ENCODE peak calls at places on chromosomes 6 and 20, in nine cellular contexts. N is HepG2, L is SJSA1, H is Peyer's patch, F is PC-9, T is pancreas, Z is small intestine, I is psoas muscle, A is heart right ventricle. U is an unnamed sample.

GRCh38 chr6:169339025-169339424 is 85.4 kb upstream of the THBS2 start:
- DNase-seq in N (no peak), L (no peak), H (no peak), F (no peak), T (no peak), Z (peak; percentile 31), I (no peak), A (no peak), U (no peak)

GRCh38 chr6:75098709-75099108 is 107.1 kb downstream of the COL12A1 start:
- DNase-seq in N (peak; percentile 3), L (peak; percentile 81), H (no peak), F (peak; percentile 84), T (no peak), Z (peak; percentile 69), I (peak; percentile 56), A (peak; percentile 28), U (no peak)

GRCh38 chr6:161740486-161740885 is 466.6 kb upstream of the AGPAT4 start:
- DNase-seq in N (no peak), L (no peak), H (no peak), F (no peak), T (no peak), Z (peak; percentile 72), I (no peak), A (no peak), U (no peak)

GRCh38 chr6:6851059-6851658 is 256.6 kb upstream of the RREB1 start:
- DNase-seq in N (peak; percentile 12), L (peak; percentile 53), H (no peak), F (peak; percentile 72), T (peak; percentile 70), Z (peak; percentile 88), I (peak; percentile 30), A (no peak), U (no peak)

GRCh38 chr6:5459346-5459745 is 198.0 kb downstream of the FARS2 start:
- DNase-seq in N (no peak), L (no peak), H (no peak), F (no peak), T (no peak), Z (no peak), I (no peak), A (no peak), U (no peak)

GRCh38 chr20:13492001-13492480 is 146.7 kb downstream of the TASP1 start:
- DNase-seq in N (no peak), L (no peak), H (no peak), F (peak; percentile 47), T (no peak), Z (no peak), I (peak; percentile 21), A (no peak), U (no peak)

GRCh38 chr20:45938727-45939438 is 4.4 kb downstream of the PCIF1 start:
- DNase-seq in N (no peak), L (no peak), H (no peak), F (peak; percentile 33), T (peak; percentile 45), Z (no peak), I (no peak), A (no peak), U (no peak)

GRCh38 chr6:8131265-8131897 is 29.0 kb upstream of the EEF1E1 start:
- DNase-seq in N (peak; percentile 77), L (peak; percentile 56), H (no peak), F (peak; percentile 45), T (no peak), Z (peak; percentile 46), I (no peak), A (no peak), U (peak; percentile 12)

GRCh38 chr6:106658469-106658868 is 29.1 kb downstream of the QRSL1 start:
- DNase-seq in N (no peak), L (no peak), H (no peak), F (no peak), T (no peak), Z (no peak), I (no peak), A (no peak), U (no peak)
- H3K36me3 ChIP-seq in N (peaks cover 41% of the 10 kb centered on the region), L (peaks cover 60% of the 10 kb centered on the region), H (peaks cover 3% of the 10 kb centered on the region), F (peaks cover 37% of the 10 kb centered on the region), T (no peaks in the 10 kb centered on the region), Z (peaks cover 11% of the 10 kb centered on the region), I (peaks cover 73% of the 10 kb centered on the region), A (no peaks in the 10 kb centered on the region), U (peaks cover 36% of the 10 kb centered on the region)

DNA sequence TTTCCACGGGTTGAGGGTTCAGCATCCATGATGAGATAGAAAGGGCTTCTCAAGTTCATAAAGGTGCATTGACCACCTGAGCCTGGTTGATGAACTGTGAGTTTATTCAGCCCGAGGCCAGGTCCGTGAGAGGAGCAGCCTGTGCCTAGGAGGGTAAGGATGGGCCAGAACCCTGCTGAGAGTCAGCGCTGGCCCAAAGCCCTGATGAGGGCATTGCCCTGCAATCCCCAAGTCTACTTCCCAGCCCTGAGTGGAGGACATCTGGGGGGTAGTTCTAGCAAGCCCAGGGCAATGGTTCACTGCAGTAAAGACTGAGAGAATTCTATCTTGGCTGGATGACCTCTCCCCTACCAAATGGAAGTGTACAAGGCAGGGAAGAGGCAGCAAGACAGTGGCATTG is 123.3 kb upstream of the NXT1 start:
- DNase-seq in N (no peak), L (no peak), H (no peak), F (no peak), T (no peak), Z (no peak), I (no peak), A (no peak), U (no peak)
- H3K4me1 ChIP-seq in N (peaks cover 18% of the 10 kb centered on the region), L (peaks cover 65% of the 10 kb centered on the region), H (no peaks in the 10 kb centered on the region), F (peaks cover 48% of the 10 kb centered on the region), T (no peaks in the 10 kb centered on the region), Z (peaks cover 4% of the 10 kb centered on the region), I (no peaks in the 10 kb centered on the region), A (peaks cover 12% of the 10 kb centered on the region), U (no peaks in the 10 kb centered on the region)

GRCh38 chr20:62269871-62270270 is 31.6 kb downstream of the OSBPL2 start:
- DNase-seq in N (no peak), L (no peak), H (no peak), F (no peak), T (peak; percentile 62), Z (no peak), I (no peak), A (no peak), U (no peak)
- H3K36me3 ChIP-seq in N (peaks cover 67% of the 10 kb centered on the region), L (peaks cover 14% of the 10 kb centered on the region), H (no peaks in the 10 kb centered on the region), F (peaks cover 20% of the 10 kb centered on the region), T (peaks cover 7% of the 10 kb centered on the region), Z (peaks cover 21% of the 10 kb centered on the region), I (peaks cover 53% of the 10 kb centered on the region), A (no peaks in the 10 kb centered on the region), U (peaks cover 30% of the 10 kb centered on the region)

GRCh38 chr20:49765846-49766541 is 46.6 kb upstream of the SLC9A8 start:
- DNase-seq in N (no peak), L (no peak), H (no peak), F (no peak), T (no peak), Z (no peak), I (no peak), A (no peak), U (no peak)

GRCh38 chr20:49768204-49769124 is 44.2 kb upstream of the SLC9A8 start:
- DNase-seq in N (peak; percentile 100), L (no peak), H (no peak), F (peak; percentile 100), T (no peak), Z (peak; percentile 82), I (peak; percentile 72), A (no peak), U (peak; percentile 75)

GRCh38 chr20:49769125-49769581 is 43.5 kb upstream of the SLC9A8 start:
- DNase-seq in N (no peak), L (no peak), H (no peak), F (no peak), T (no peak), Z (no peak), I (no peak), A (no peak), U (no peak)

GRCh38 chr20:49765413-49765736 is 47.3 kb upstream of the SLC9A8 start:
- DNase-seq in N (no peak), L (no peak), H (no peak), F (no peak), T (no peak), Z (no peak), I (no peak), A (no peak), U (no peak)

GRCh38 chr20:49766979-49767419 is 45.6 kb upstream of the SLC9A8 start:
- DNase-seq in N (no peak), L (no peak), H (no peak), F (no peak), T (no peak), Z (no peak), I (no peak), A (no peak), U (no peak)
- H3K4me1 ChIP-seq in N (peaks cover 79% of the 10 kb centered on the region), L (peaks cover 15% of the 10 kb centered on the region), H (no peaks in the 10 kb centered on the region), F (peaks cover 95% of the 10 kb centered on the region), T (no peaks in the 10 kb centered on the region), Z (peaks cover under 1% of the 10 kb centered on the region), I (peaks cover 32% of the 10 kb centered on the region), A (peaks cover 46% of the 10 kb centered on the region), U (peaks cover 30% of the 10 kb centered on the region)

GRCh38 chr20:57400821-57401564 is 9.8 kb downstream of the RBM38 start:
- DNase-seq in N (no peak), L (no peak), H (no peak), F (no peak), T (peak; percentile 62), Z (no peak), I (peak; percentile 11), A (no peak), U (no peak)
- H3K36me3 ChIP-seq in N (peaks cover 74% of the 10 kb centered on the region), L (peaks cover 54% of the 10 kb centered on the region), H (no peaks in the 10 kb centered on the region), F (no peaks in the 10 kb centered on the region), T (no peaks in the 10 kb centered on the region), Z (peaks cover 6% of the 10 kb centered on the region), I (peaks cover 65% of the 10 kb centered on the region), A (no peaks in the 10 kb centered on the region), U (peaks cover 77% of the 10 kb centered on the region)

U was measured in CD4-positive, alpha-beta memory T cell.